ENCODE peak calls at places on chromosomes 2 and 18, in six cellular contexts. One of them, this sample, is unnamed.

GRCh38 chr18:64245461-64245860 is 96.6 kb upstream of the LINC00305 start:
- DNase-seq in fibroblast of mammary gland: no peak
- DNase-seq in OCI-LY7: no peak
- DNase-seq in GM13976: no peak
- DNase-seq in ovary: no peak
- DNase-seq in stomach: no peak
- DNase-seq in this sample: no peak

GRCh38 chr2:6927186-6927585 is 10.0 kb downstream of the RNF144A start:
- DNase-seq in fibroblast of mammary gland: no peak
- DNase-seq in OCI-LY7: no peak
- DNase-seq in GM13976: no peak
- DNase-seq in ovary: no peak
- DNase-seq in stomach: peak
- DNase-seq in this sample: peak

GRCh38 chr2:159903404-159904126 is 105.6 kb upstream of the CD302 start:
- DNase-seq in fibroblast of mammary gland: peak
- DNase-seq in OCI-LY7: no peak
- DNase-seq in GM13976: peak
- DNase-seq in ovary: no peak
- DNase-seq in stomach: peak
- DNase-seq in this sample: no peak

GRCh38 chr2:200335657-200336056 is 29.2 kb downstream of the SPATS2L start:
- DNase-seq in fibroblast of mammary gland: no peak
- DNase-seq in OCI-LY7: no peak
- DNase-seq in GM13976: no peak
- DNase-seq in ovary: no peak
- DNase-seq in stomach: no peak
- DNase-seq in this sample: no peak

GRCh38 chr2:17934721-17935120 is 56.3 kb downstream of the KCNS3 start:
- DNase-seq in fibroblast of mammary gland: peak
- DNase-seq in OCI-LY7: no peak
- DNase-seq in GM13976: no peak
- DNase-seq in ovary: no peak
- DNase-seq in stomach: no peak
- DNase-seq in this sample: peak

GRCh38 chr18:8261651-8262091 is 347.6 kb upstream of the RAB12 start:
- DNase-seq in fibroblast of mammary gland: no peak
- DNase-seq in OCI-LY7: no peak
- DNase-seq in GM13976: no peak
- DNase-seq in ovary: no peak
- DNase-seq in stomach: no peak
- DNase-seq in this sample: no peak

GRCh38 chr2:9412756-9413155 is 10.6 kb downstream of the ITGB1BP1 start:
- DNase-seq in fibroblast of mammary gland: no peak
- DNase-seq in OCI-LY7: no peak
- DNase-seq in GM13976: no peak
- DNase-seq in ovary: no peak
- DNase-seq in stomach: no peak
- DNase-seq in this sample: no peak

GRCh38 chr2:3282056-3282998 is 95.3 kb downstream of the EIPR1 start:
- DNase-seq in fibroblast of mammary gland: peak
- DNase-seq in OCI-LY7: no peak
- DNase-seq in GM13976: no peak
- DNase-seq in ovary: peak
- DNase-seq in stomach: peak
- DNase-seq in this sample: no peak

GRCh38 chr2:101041413-101041812 is 39.3 kb downstream of the RPL31 start:
- DNase-seq in fibroblast of mammary gland: peak
- DNase-seq in OCI-LY7: no peak
- DNase-seq in GM13976: no peak
- DNase-seq in ovary: no peak
- DNase-seq in stomach: no peak
- DNase-seq in this sample: peak

GRCh38 chr2:237097911-237098702 is 12.4 kb downstream of the COPS8 start:
- DNase-seq in fibroblast of mammary gland: peak
- DNase-seq in OCI-LY7: no peak
- DNase-seq in GM13976: no peak
- DNase-seq in ovary: no peak
- DNase-seq in stomach: no peak
- DNase-seq in this sample: peak

GRCh38 chr2:55775828-55776227 is 82.2 kb upstream of the PNPT1 start:
- DNase-seq in fibroblast of mammary gland: no peak
- DNase-seq in OCI-LY7: no peak
- DNase-seq in GM13976: no peak
- DNase-seq in ovary: no peak
- DNase-seq in stomach: no peak
- DNase-seq in this sample: no peak

GRCh38 chr2:105803337-105803736 is 58.6 kb downstream of the NCK2 start:
- DNase-seq in fibroblast of mammary gland: no peak
- DNase-seq in OCI-LY7: no peak
- DNase-seq in GM13976: no peak
- DNase-seq in ovary: no peak
- DNase-seq in stomach: no peak
- DNase-seq in this sample: no peak

GRCh38 chr18:10376735-10377134 is 77.7 kb upstream of the APCDD1 start:
- DNase-seq in fibroblast of mammary gland: no peak
- DNase-seq in OCI-LY7: no peak
- DNase-seq in GM13976: no peak
- DNase-seq in ovary: peak
- DNase-seq in stomach: no peak
- DNase-seq in this sample: no peak

GRCh38 chr2:159034728-159035127 is 66.3 kb downstream of the TANC1 start:
- DNase-seq in fibroblast of mammary gland: no peak
- DNase-seq in OCI-LY7: no peak
- DNase-seq in GM13976: no peak
- DNase-seq in ovary: no peak
- DNase-seq in stomach: no peak
- DNase-seq in this sample: no peak

GRCh38 chr18:31973929-31974546 is 31.1 kb upstream of the TRAPPC8 start:
- DNase-seq in fibroblast of mammary gland: no peak
- DNase-seq in OCI-LY7: peak
- DNase-seq in GM13976: no peak
- DNase-seq in ovary: no peak
- DNase-seq in stomach: no peak
- DNase-seq in this sample: no peak

GRCh38 chr18:21978546-21979170 is 190.7 kb upstream of the GATA6 start:
- DNase-seq in fibroblast of mammary gland: no peak
- DNase-seq in OCI-LY7: no peak
- DNase-seq in GM13976: no peak
- DNase-seq in ovary: no peak
- DNase-seq in stomach: peak
- DNase-seq in this sample: no peak

GRCh38 chr2:181846359-181846758 is 45.2 kb upstream of the ITPRID2 start:
- DNase-seq in fibroblast of mammary gland: no peak
- DNase-seq in OCI-LY7: no peak
- DNase-seq in GM13976: no peak
- DNase-seq in ovary: no peak
- DNase-seq in stomach: no peak
- DNase-seq in this sample: no peak

GRCh38 chr2:164967781-164968228 is 12.5 kb upstream of the SLC38A11 start:
- DNase-seq in fibroblast of mammary gland: peak
- DNase-seq in OCI-LY7: no peak
- DNase-seq in GM13976: no peak
- DNase-seq in ovary: no peak
- DNase-seq in stomach: no peak
- DNase-seq in this sample: peak

GRCh38 chr2:55901322-55901721 is 22.3 kb downstream of the EFEMP1 start:
- DNase-seq in fibroblast of mammary gland: peak
- DNase-seq in OCI-LY7: no peak
- DNase-seq in GM13976: no peak
- DNase-seq in ovary: no peak
- DNase-seq in stomach: no peak
- DNase-seq in this sample: peak

GRCh38 chr2:20107776-20108175 is 56.3 kb upstream of the LAPTM4A start:
- DNase-seq in fibroblast of mammary gland: peak
- DNase-seq in OCI-LY7: no peak
- DNase-seq in GM13976: no peak
- DNase-seq in ovary: no peak
- DNase-seq in stomach: no peak
- DNase-seq in this sample: no peak

GRCh38 chr2:7418343-7418742 is 501.1 kb downstream of the RNF144A start:
- DNase-seq in fibroblast of mammary gland: no peak
- DNase-seq in OCI-LY7: no peak
- DNase-seq in GM13976: no peak
- DNase-seq in ovary: no peak
- DNase-seq in stomach: no peak
- DNase-seq in this sample: peak

GRCh38 chr2:164793531-164793930 is 48.1 kb downstream of the COBLL1 start:
- DNase-seq in fibroblast of mammary gland: no peak
- DNase-seq in OCI-LY7: no peak
- DNase-seq in GM13976: no peak
- DNase-seq in ovary: no peak
- DNase-seq in stomach: no peak
- DNase-seq in this sample: peak

GRCh38 chr2:71462641-71463341 is 9.4 kb downstream of the DYSF start:
- DNase-seq in fibroblast of mammary gland: no peak
- DNase-seq in OCI-LY7: no peak
- DNase-seq in GM13976: no peak
- DNase-seq in ovary: no peak
- DNase-seq in stomach: no peak
- DNase-seq in this sample: no peak

GRCh38 chr2:216034065-216034464 is 20.7 kb upstream of the MREG start:
- DNase-seq in fibroblast of mammary gland: peak
- DNase-seq in OCI-LY7: peak
- DNase-seq in GM13976: peak
- DNase-seq in ovary: peak
- DNase-seq in stomach: peak
- DNase-seq in this sample: peak

GRCh38 chr2:133171396-133172004 is 396.8 kb downstream of the NCKAP5 start:
- DNase-seq in fibroblast of mammary gland: peak
- DNase-seq in OCI-LY7: peak
- DNase-seq in GM13976: peak
- DNase-seq in ovary: no peak
- DNase-seq in stomach: no peak
- DNase-seq in this sample: peak

GRCh38 chr2:223697316-223697875 is 95.2 kb upstream of the SCG2 start:
- DNase-seq in fibroblast of mammary gland: no peak
- DNase-seq in OCI-LY7: no peak
- DNase-seq in GM13976: no peak
- DNase-seq in ovary: no peak
- DNase-seq in stomach: no peak
- DNase-seq in this sample: peak

GRCh38 chr2:135473567-135473966 is 57.5 kb downstream of the ZRANB3 start:
- DNase-seq in fibroblast of mammary gland: peak
- DNase-seq in OCI-LY7: peak
- DNase-seq in GM13976: peak
- DNase-seq in ovary: no peak
- DNase-seq in stomach: no peak
- DNase-seq in this sample: peak
- TF ChIP-seq CTCF in fibroblast of mammary gland: peak
- TF ChIP-seq CTCF in OCI-LY7: peak
- TF ChIP-seq CTCF in GM13976: peak
- TF ChIP-seq CTCF in ovary: no peak
- TF ChIP-seq CTCF in stomach: no peak
- TF ChIP-seq CTCF in this sample: peak

GRCh38 chr2:65277791-65278449 is 50.3 kb downstream of the ACTR2 start:
- DNase-seq in fibroblast of mammary gland: peak
- DNase-seq in OCI-LY7: no peak
- DNase-seq in GM13976: no peak
- DNase-seq in ovary: no peak
- DNase-seq in stomach: no peak
- DNase-seq in this sample: no peak
- TF ChIP-seq CTCF in fibroblast of mammary gland: peak
- TF ChIP-seq CTCF in OCI-LY7: peak
- TF ChIP-seq CTCF in GM13976: no peak
- TF ChIP-seq CTCF in ovary: no peak
- TF ChIP-seq CTCF in stomach: no peak
- TF ChIP-seq CTCF in this sample: peak

GRCh38 chr2:239601880-239602279 is 201.1 kb upstream of the HDAC4 start:
- DNase-seq in fibroblast of mammary gland: no peak
- DNase-seq in OCI-LY7: no peak
- DNase-seq in GM13976: no peak
- DNase-seq in ovary: no peak
- DNase-seq in stomach: no peak
- DNase-seq in this sample: no peak

GRCh38 chr2:239603411-239604356 is 202.9 kb upstream of the HDAC4 start:
- DNase-seq in fibroblast of mammary gland: no peak
- DNase-seq in OCI-LY7: no peak
- DNase-seq in GM13976: peak
- DNase-seq in ovary: no peak
- DNase-seq in stomach: no peak
- DNase-seq in this sample: no peak

GRCh38 chr2:239601201-239601851 is 200.5 kb upstream of the HDAC4 start:
- DNase-seq in fibroblast of mammary gland: no peak
- DNase-seq in OCI-LY7: no peak
- DNase-seq in GM13976: no peak
- DNase-seq in ovary: no peak
- DNase-seq in stomach: peak
- DNase-seq in this sample: no peak

GRCh38 chr2:239600650-239601049 is 199.8 kb upstream of the HDAC4 start:
- DNase-seq in fibroblast of mammary gland: no peak
- DNase-seq in OCI-LY7: no peak
- DNase-seq in GM13976: no peak
- DNase-seq in ovary: peak
- DNase-seq in stomach: no peak
- DNase-seq in this sample: no peak

DNA sequence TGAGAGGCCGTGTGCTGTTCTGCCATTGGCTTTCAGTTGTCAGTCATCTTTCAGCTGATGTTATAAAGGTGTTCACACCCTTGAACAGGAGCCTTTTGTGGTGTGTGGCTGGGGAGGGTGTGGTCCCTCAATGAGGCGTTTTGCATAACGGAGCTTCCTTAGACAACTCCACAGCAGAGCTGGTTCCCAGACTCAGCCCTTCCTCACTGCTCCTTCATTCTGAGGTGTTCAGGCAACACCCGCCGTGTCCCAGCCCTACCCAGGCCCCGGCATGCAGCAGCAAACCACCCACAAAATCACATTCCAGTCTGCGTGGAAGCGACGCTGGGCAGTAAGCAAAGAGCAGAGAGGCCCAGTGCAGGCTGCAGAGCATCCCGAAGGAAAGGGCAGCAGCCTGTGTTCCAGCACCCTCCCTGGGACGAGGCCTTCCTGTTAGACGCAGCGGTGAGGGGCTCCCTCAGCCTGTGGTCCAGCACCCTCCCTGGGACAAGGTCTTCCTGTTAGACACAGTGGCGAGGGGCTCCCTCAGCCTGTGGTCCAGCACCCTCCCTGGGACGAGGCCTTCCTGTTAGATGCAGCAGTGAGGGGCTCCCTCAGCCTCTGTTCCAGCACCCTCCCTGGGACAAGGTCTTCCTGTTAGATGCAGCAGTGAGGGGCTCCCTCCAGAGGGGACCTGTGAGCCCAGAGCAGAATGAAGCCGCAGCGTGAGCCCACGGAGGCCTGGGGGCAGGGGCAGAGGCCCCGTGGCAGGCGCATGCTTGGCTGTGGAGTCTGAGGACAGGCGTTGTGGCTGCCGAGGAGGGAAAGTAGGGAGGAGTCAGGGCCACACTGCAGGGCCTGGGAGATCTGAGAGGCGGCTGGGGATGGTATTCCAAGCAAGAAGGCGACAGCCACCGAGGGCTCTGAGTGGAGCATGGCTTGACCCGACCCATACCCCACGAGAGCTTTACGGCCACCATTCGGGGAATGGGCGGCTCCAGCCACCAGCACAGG is 201.8 kb upstream of the HDAC4 start:
- DNase-seq in fibroblast of mammary gland: no peak
- DNase-seq in OCI-LY7: no peak
- DNase-seq in GM13976: no peak
- DNase-seq in ovary: no peak
- DNase-seq in stomach: no peak
- DNase-seq in this sample: no peak
- TF ChIP-seq CTCF in fibroblast of mammary gland: no peak
- TF ChIP-seq CTCF in OCI-LY7: no peak
- TF ChIP-seq CTCF in GM13976: no peak
- TF ChIP-seq CTCF in ovary: no peak
- TF ChIP-seq CTCF in stomach: no peak
- TF ChIP-seq CTCF in this sample: no peak

GRCh38 chr2:27320958-27321543 is 1.8 kb downstream of the MPV17 start:
- DNase-seq in fibroblast of mammary gland: peak
- DNase-seq in OCI-LY7: no peak
- DNase-seq in GM13976: no peak
- DNase-seq in ovary: peak
- DNase-seq in stomach: peak
- DNase-seq in this sample: peak
- TF ChIP-seq CTCF in fibroblast of mammary gland: peak
- TF ChIP-seq CTCF in OCI-LY7: no peak
- TF ChIP-seq CTCF in GM13976: no peak
- TF ChIP-seq CTCF in ovary: no peak
- TF ChIP-seq CTCF in stomach: no peak
- TF ChIP-seq CTCF in this sample: peak

This sample was measured in fibroblast of the aortic adventitia.